ENCODE peak calls at places on chromosomes 5 and 9, in eight cellular contexts. Z is lung; B is choroid plexus epithelial cell; S is BE2C; A is MM.1S; D is breast epithelium; R is MCF 10A; M is CD8-positive, alpha-beta T cell. Q is an unnamed sample.

GRCh38 chr9:114732842-114733241 is 50.9 kb upstream of the TEX48 start:
- DNase-seq in Z (no peak), B (no peak), S (no peak), A (no peak), D (no peak), R (peak), M (no peak), Q (no peak)

GRCh38 chr9:133160742-133161541 is 2.8 kb downstream of the GBGT1 start:
- DNase-seq in Z (peak), B (peak), S (peak), A (peak), D (no peak), R (peak), M (no peak), Q (peak)

GRCh38 chr5:135016926-135017325 is 17.1 kb downstream of the PITX1 start:
- DNase-seq in Z (no peak), B (no peak), S (no peak), A (no peak), D (peak), R (no peak), M (no peak), Q (no peak)

GRCh38 chr5:180852510-180852909 is 8.6 kb downstream of the ZFP62 start:
- DNase-seq in Z (no peak), B (no peak), S (no peak), A (no peak), D (no peak), R (no peak), M (no peak), Q (no peak)

GRCh38 chr5:80961376-80962281 is 1.5 kb downstream of the RASGRF2 start:
- DNase-seq in Z (no peak), B (peak), S (no peak), A (no peak), D (no peak), R (no peak), M (no peak), Q (no peak)

GRCh38 chr5:135344351-135344750 is 54.7 kb downstream of the MACROH2A1 start:
- DNase-seq in Z (no peak), B (no peak), S (no peak), A (no peak), D (no peak), R (no peak), M (no peak), Q (no peak)

GRCh38 chr9:96859461-96860198 is 5.3 kb upstream of the ZNF782 start:
- DNase-seq in Z (no peak), B (peak), S (peak), A (no peak), D (no peak), R (peak), M (no peak), Q (no peak)

GRCh38 chr5:80622756-80623155 is 31.7 kb upstream of the MSH3 start:
- DNase-seq in Z (no peak), B (no peak), S (no peak), A (no peak), D (no peak), R (no peak), M (no peak), Q (no peak)

GRCh38 chr5:33049845-33050244 is 338.7 kb downstream of the NPR3 start:
- DNase-seq in Z (no peak), B (peak), S (no peak), A (no peak), D (no peak), R (peak), M (no peak), Q (no peak)

GRCh38 chr9:121278535-121279169 is 10.7 kb downstream of the GSN start:
- DNase-seq in Z (peak), B (peak), S (peak), A (peak), D (no peak), R (peak), M (no peak), Q (peak)

GRCh38 chr9:134344068-134344820 is 18.0 kb downstream of the RXRA start:
- DNase-seq in Z (peak), B (no peak), S (no peak), A (no peak), D (no peak), R (no peak), M (peak), Q (no peak)

GRCh38 chr5:77300457-77300856 is 90.0 kb downstream of the PDE8B start:
- DNase-seq in Z (no peak), B (no peak), S (no peak), A (no peak), D (no peak), R (no peak), M (no peak), Q (no peak)

GRCh38 chr5:170488576-170488975 is 15.2 kb upstream of the KCNIP1 start:
- DNase-seq in Z (no peak), B (peak), S (no peak), A (no peak), D (no peak), R (no peak), M (no peak), Q (no peak)

GRCh38 chr9:130448035-130448624 is 3.4 kb downstream of the ASS1 start:
- DNase-seq in Z (no peak), B (peak), S (peak), A (no peak), D (no peak), R (peak), M (no peak), Q (no peak)

GRCh38 chr5:111584651-111585050 is 72.3 kb upstream of the STARD4 start:
- DNase-seq in Z (no peak), B (peak), S (no peak), A (no peak), D (no peak), R (peak), M (no peak), Q (peak)

GRCh38 chr5:10513501-10514442 is 50.1 kb upstream of the ANKRD33B start:
- DNase-seq in Z (no peak), B (peak), S (no peak), A (no peak), D (no peak), R (no peak), M (no peak), Q (no peak)

GRCh38 chr5:74414228-74414627 is 226.3 kb downstream of the ENC1 start:
- DNase-seq in Z (no peak), B (no peak), S (no peak), A (no peak), D (no peak), R (no peak), M (no peak), Q (no peak)

GRCh38 chr9:93522736-93523135 is 53.6 kb upstream of the PHF2 start:
- DNase-seq in Z (no peak), B (no peak), S (no peak), A (no peak), D (no peak), R (no peak), M (no peak), Q (no peak)
- TF ChIP-seq CTCF in Z (no peak), B (no peak), S (no peak), A (no peak), D (no peak), R (no peak), M (no peak), Q (no peak)

DNA sequence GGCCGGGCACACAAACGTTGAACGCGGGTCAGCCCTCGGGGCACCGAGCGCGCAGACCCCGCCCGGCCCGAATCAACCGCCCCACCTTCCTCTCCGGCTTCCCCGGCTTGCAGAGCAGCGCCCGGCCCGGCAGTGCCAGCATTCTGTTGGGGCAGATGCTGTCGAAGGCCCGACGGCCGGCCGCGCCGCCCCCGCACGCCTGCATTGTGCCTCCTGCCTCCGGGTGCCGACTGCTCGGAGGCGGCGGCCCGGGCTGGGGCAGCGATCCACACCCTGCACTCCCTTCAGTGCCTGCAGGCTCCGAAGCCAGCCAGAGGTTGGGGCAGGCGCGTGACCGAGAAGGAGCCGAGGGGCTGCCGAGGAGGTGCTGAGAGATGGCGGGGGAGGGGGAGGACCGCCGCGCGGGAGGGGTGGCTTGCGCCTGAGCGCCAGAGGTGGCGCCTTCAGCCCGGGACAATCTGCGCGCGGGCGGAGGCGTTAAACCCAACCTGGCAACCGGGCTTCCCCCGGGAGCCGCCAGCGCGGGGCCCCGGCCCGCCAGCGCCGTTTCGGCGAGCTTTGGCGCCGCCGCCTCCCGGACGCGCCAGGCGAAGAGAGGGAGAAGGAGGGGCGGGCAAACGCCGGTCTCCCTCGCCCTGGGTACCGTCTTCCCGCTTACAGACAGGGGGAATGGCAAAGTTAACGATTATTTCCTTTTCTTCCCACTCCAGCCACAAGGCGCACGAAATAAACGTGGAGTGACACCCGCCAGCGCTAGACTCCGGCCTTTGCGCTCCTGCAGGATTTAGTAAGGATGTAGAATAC is at the start of gene MCIDAS:
- DNase-seq in Z (no peak), B (no peak), S (peak), A (peak), D (no peak), R (peak), M (no peak), Q (peak)
- TF ChIP-seq CTCF in Z (no peak), B (no peak), S (no peak), A (peak), D (no peak), R (peak), M (no peak), Q (no peak)

DNA sequence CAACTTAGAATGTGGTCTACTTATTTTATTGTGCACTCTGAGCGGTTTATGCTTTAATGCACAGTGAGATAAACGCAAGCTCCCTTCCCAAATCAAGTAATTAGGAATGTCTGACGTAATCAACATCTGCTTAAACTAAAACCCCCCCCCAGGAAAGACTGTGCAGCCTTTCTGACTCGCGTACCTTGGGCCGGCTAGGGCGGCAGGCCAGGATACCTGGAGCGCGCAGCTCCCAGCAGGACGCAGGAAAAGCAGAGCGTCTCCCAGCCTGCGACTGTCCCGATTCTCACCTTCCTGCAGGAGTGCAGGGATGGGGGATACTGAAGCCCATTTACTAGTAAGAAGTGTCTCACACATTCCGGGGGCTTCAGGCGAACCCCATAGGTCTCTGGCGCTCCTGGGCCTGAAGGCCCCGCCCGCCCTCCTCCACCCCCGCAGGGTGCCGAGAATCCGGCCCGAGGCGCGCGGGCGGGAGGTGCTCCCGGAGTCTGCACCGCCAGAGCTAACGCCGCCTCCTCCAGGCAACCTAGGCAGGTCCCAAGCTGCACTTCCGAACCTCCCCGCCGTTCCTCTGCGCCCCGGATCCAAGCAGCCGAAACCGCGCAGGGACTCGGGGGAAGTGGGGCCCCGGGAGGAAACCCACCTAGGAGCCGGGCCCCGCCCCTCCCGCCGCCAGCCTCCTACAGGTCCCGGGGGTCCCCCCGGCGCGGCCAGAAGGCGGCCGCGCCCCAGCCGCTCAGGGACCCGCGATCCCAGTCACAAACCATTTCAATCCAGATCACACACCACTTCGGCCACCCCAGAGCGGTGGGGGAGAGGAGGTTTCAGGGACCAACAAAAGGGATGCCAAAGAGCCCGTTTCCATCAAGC is 1.4 kb downstream of the ROR2 start:
- DNase-seq in Z (peak), B (peak), S (peak), A (peak), D (peak), R (peak), M (no peak), Q (peak)
- TF ChIP-seq CTCF in Z (no peak), B (peak), S (no peak), A (peak), D (peak), R (peak), M (no peak), Q (no peak)

DNA sequence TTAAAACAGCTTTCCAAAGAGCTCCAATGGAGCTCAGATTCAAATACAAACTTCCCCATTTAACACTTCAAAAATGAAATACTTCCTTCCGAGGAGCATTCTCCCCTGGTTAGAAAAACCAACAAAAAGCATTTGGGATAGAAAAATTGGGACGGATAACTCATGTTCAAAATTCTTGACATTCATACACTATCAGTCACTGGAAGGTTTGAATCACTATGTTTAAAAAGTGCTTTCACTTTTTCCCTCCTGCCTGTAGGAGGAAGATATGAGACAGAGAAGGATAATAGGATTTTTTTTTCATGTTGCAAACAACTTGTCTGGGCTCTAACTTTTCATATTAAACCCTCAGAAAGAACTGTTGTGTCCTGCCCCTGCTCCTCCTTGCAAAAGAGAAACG is 412.0 kb downstream of the ACTL7B start:
- DNase-seq in Z (no peak), B (peak), S (no peak), A (no peak), D (no peak), R (peak), M (no peak), Q (no peak)
- TF ChIP-seq CTCF in Z (no peak), B (no peak), S (no peak), A (no peak), D (no peak), R (no peak), M (no peak), Q (no peak)

GRCh38 chr5:172897691-172898512 is 61.3 kb upstream of the RPL26L1 start:
- DNase-seq in Z (no peak), B (peak), S (no peak), A (no peak), D (no peak), R (peak), M (no peak), Q (no peak)
- TF ChIP-seq CTCF in Z (no peak), B (peak), S (no peak), A (no peak), D (no peak), R (no peak), M (no peak), Q (no peak)

GRCh38 chr9:113317777-113318176 is 14.6 kb upstream of the RNF183 start:
- DNase-seq in Z (no peak), B (peak), S (no peak), A (no peak), D (no peak), R (no peak), M (no peak), Q (no peak)
- TF ChIP-seq CTCF in Z (no peak), B (peak), S (peak), A (no peak), D (peak), R (no peak), M (no peak), Q (no peak)

GRCh38 chr5:127072861-127073846 is at the start of gene C5orf63:
- DNase-seq in Z (peak), B (peak), S (peak), A (peak), D (peak), R (peak), M (peak), Q (peak)
- TF ChIP-seq CTCF in Z (no peak), B (no peak), S (peak), A (no peak), D (peak), R (peak), M (no peak), Q (no peak)